ENCODE peak calls at places on chromosomes 12 and 14, in ten cellular contexts. S is ovary, W is fibroblast of mammary gland, A is Ammon's horn, U is SK-N-DZ, N is NCI-H1417 treated with DMSO at 0.1 percent for 48 hours, J is kidney tubule cell, X is memory B cell, P is left ventricle myocardium inferior, B is nucleus accumbens. R is an unnamed sample.

GRCh38 chr12:48157016-48157888 is at the start of gene ASB8:
- DNase-seq in S (peak), W (peak), A (peak), U (peak), N (peak), J (peak), X (peak), P (peak), B (peak), R (peak)

GRCh38 chr14:21987937-21988336 is 314.3 kb upstream of the OR4E1 start:
- DNase-seq in S (no peak), W (peak), A (peak), U (no peak), N (no peak), J (peak), X (no peak), P (no peak), B (no peak), R (no peak)

GRCh38 chr12:19771858-19772257 is 332.6 kb downstream of the AEBP2 start:
- DNase-seq in S (no peak), W (peak), A (no peak), U (no peak), N (no peak), J (no peak), X (no peak), P (no peak), B (no peak), R (no peak)

GRCh38 chr14:77660754-77661153 is 44.3 kb upstream of the SPTLC2 start:
- DNase-seq in S (no peak), W (no peak), A (peak), U (peak), N (peak), J (peak), X (no peak), P (no peak), B (peak), R (no peak)

GRCh38 chr12:46442239-46442638 is 69.7 kb upstream of the SLC38A2 start:
- DNase-seq in S (no peak), W (peak), A (no peak), U (no peak), N (no peak), J (peak), X (no peak), P (no peak), B (no peak), R (no peak)

GRCh38 chr12:26406391-26406790 is 211.0 kb downstream of the SSPN start:
- DNase-seq in S (no peak), W (no peak), A (no peak), U (no peak), N (no peak), J (peak), X (no peak), P (no peak), B (no peak), R (no peak)

GRCh38 chr14:81198651-81199050 is 22.1 kb downstream of the GTF2A1 start:
- DNase-seq in S (no peak), W (no peak), A (no peak), U (no peak), N (no peak), J (no peak), X (no peak), P (no peak), B (no peak), R (no peak)

GRCh38 chr14:37254411-37254947 is 56.7 kb downstream of the MIPOL1 start:
- DNase-seq in S (no peak), W (peak), A (no peak), U (no peak), N (no peak), J (no peak), X (no peak), P (no peak), B (no peak), R (no peak)

GRCh38 chr12:132278421-132279183 is 50.8 kb downstream of the GALNT9 start:
- DNase-seq in S (no peak), W (no peak), A (no peak), U (no peak), N (no peak), J (no peak), X (no peak), P (no peak), B (no peak), R (no peak)

GRCh38 chr12:121133838-121134237 is 1.2 kb downstream of the P2RX7 start:
- DNase-seq in S (no peak), W (no peak), A (no peak), U (no peak), N (no peak), J (no peak), X (no peak), P (no peak), B (no peak), R (no peak)

GRCh38 chr12:14216405-14217294 is 148.8 kb upstream of the ATF7IP start:
- DNase-seq in S (no peak), W (peak), A (no peak), U (no peak), N (no peak), J (peak), X (no peak), P (no peak), B (no peak), R (no peak)

GRCh38 chr12:119803391-119803791 is 73.7 kb downstream of the CIT start:
- DNase-seq in S (peak), W (peak), A (peak), U (peak), N (no peak), J (peak), X (no peak), P (no peak), B (peak), R (no peak)

GRCh38 chr12:104234926-104235499 is 19.4 kb downstream of the TXNRD1 start:
- DNase-seq in S (no peak), W (no peak), A (no peak), U (no peak), N (no peak), J (no peak), X (no peak), P (no peak), B (no peak), R (no peak)

GRCh38 chr14:79861111-79861510 is 350.2 kb downstream of the DIO2 start:
- DNase-seq in S (no peak), W (no peak), A (no peak), U (no peak), N (no peak), J (peak), X (no peak), P (no peak), B (no peak), R (no peak)

GRCh38 chr12:13208533-13209278 is 12.2 kb downstream of the EMP1 start:
- DNase-seq in S (no peak), W (no peak), A (peak), U (no peak), N (no peak), J (peak), X (no peak), P (no peak), B (no peak), R (no peak)

GRCh38 chr12:44804068-44804467 is 72.0 kb downstream of the NELL2 start:
- DNase-seq in S (no peak), W (no peak), A (no peak), U (no peak), N (no peak), J (no peak), X (no peak), P (no peak), B (no peak), R (no peak)

GRCh38 chr12:117052386-117053049 is 46.7 kb downstream of the TESC start:
- DNase-seq in S (no peak), W (no peak), A (no peak), U (no peak), N (no peak), J (no peak), X (no peak), P (no peak), B (no peak), R (no peak)

GRCh38 chr14:93688239-93688666 is 100.0 kb downstream of the PRIMA1 start:
- DNase-seq in S (no peak), W (no peak), A (no peak), U (no peak), N (no peak), J (no peak), X (no peak), P (no peak), B (no peak), R (no peak)

GRCh38 chr14:69756298-69756697 is 10.6 kb upstream of the SRSF5 start:
- DNase-seq in S (no peak), W (no peak), A (no peak), U (no peak), N (no peak), J (no peak), X (no peak), P (no peak), B (no peak), R (no peak)

GRCh38 chr12:56935157-56935556 is 949 bp upstream of the SDR9C7 start:
- DNase-seq in S (no peak), W (no peak), A (no peak), U (no peak), N (no peak), J (peak), X (no peak), P (no peak), B (no peak), R (no peak)

GRCh38 chr14:96108911-96109310 is 69.7 kb downstream of the C14orf132 start:
- DNase-seq in S (no peak), W (no peak), A (no peak), U (no peak), N (no peak), J (no peak), X (no peak), P (no peak), B (no peak), R (no peak)

GRCh38 chr12:14885718-14886201 is at the start of gene MGP:
- DNase-seq in S (peak), W (peak), A (peak), U (no peak), N (no peak), J (no peak), X (no peak), P (no peak), B (no peak), R (peak)

GRCh38 chr12:32118806-32119205 is 12.2 kb downstream of the BICD1 start:
- DNase-seq in S (no peak), W (no peak), A (no peak), U (no peak), N (no peak), J (no peak), X (no peak), P (no peak), B (no peak), R (no peak)

GRCh38 chr14:42437809-42438208 is 831.1 kb downstream of the LRFN5 start:
- DNase-seq in S (no peak), W (no peak), A (no peak), U (no peak), N (no peak), J (no peak), X (no peak), P (no peak), B (no peak), R (no peak)

GRCh38 chr12:32586390-32586789 is 92.7 kb upstream of the DNM1L start:
- DNase-seq in S (no peak), W (peak), A (peak), U (no peak), N (no peak), J (peak), X (no peak), P (no peak), B (no peak), R (no peak)

GRCh38 chr12:91127751-91128150 is 16.5 kb upstream of the LUM start:
- DNase-seq in S (no peak), W (peak), A (no peak), U (no peak), N (no peak), J (peak), X (no peak), P (no peak), B (no peak), R (no peak)

GRCh38 chr14:61877050-61877390 is 114.8 kb downstream of the SNAPC1 start:
- DNase-seq in S (no peak), W (no peak), A (no peak), U (no peak), N (no peak), J (no peak), X (no peak), P (no peak), B (no peak), R (no peak)

GRCh38 chr12:26185532-26186320 is 9.6 kb upstream of the SSPN start:
- DNase-seq in S (no peak), W (no peak), A (no peak), U (no peak), N (no peak), J (no peak), X (no peak), P (no peak), B (no peak), R (no peak)

R was measured in thoracic aorta.